ENCODE peak calls at places on chromosomes 11 and 22, in five cellular contexts. T, L, Q, F and X are unnamed samples.

GRCh38 chr11:122091850-122092249 is 24.2 kb downstream of the BLID start:
- DNase-seq in T (no peak), L (no peak), Q (no peak), F (no peak), X (no peak)

GRCh38 chr22:19522190-19522880 is 1.9 kb downstream of the CLDN5 start:
- DNase-seq in T (no peak), L (no peak), Q (peak), F (peak), X (no peak)

GRCh38 chr11:78562398-78562797 is 12.3 kb downstream of the NARS2 start:
- DNase-seq in T (no peak), L (no peak), Q (no peak), F (no peak), X (no peak)

GRCh38 chr22:18115844-18116480 is 5.4 kb downstream of the TUBA8 start:
- DNase-seq in T (no peak), L (no peak), Q (no peak), F (no peak), X (no peak)

GRCh38 chr11:77093987-77094840 is 8.4 kb upstream of the OMP start:
- DNase-seq in T (no peak), L (no peak), Q (no peak), F (no peak), X (no peak)

GRCh38 chr11:116796548-116796947 is 4.9 kb upstream of the APOA5 start:
- DNase-seq in T (no peak), L (no peak), Q (no peak), F (no peak), X (no peak)

GRCh38 chr22:23066200-23067022 is 3.9 kb upstream of the GNAZ start:
- DNase-seq in T (no peak), L (no peak), Q (no peak), F (peak), X (peak)

GRCh38 chr11:1780700-1781592 is 17.2 kb upstream of the CTSD start:
- DNase-seq in T (no peak), L (no peak), Q (no peak), F (peak), X (no peak)

GRCh38 chr22:19872779-19873137 is 18.1 kb upstream of the GNB1L start:
- DNase-seq in T (no peak), L (no peak), Q (no peak), F (peak), X (no peak)

GRCh38 chr11:65129649-65130441 is 4.5 kb downstream of the SYVN1 start:
- DNase-seq in T (no peak), L (no peak), Q (no peak), F (no peak), X (no peak)

GRCh38 chr11:120778692-120779490 is 245.0 kb upstream of the TBCEL start:
- DNase-seq in T (no peak), L (no peak), Q (no peak), F (no peak), X (no peak)

GRCh38 chr11:128929991-128930390 is 12.7 kb downstream of the TP53AIP1 start:
- DNase-seq in T (no peak), L (no peak), Q (no peak), F (no peak), X (no peak)

GRCh38 chr22:47289316-47289985 is 527.0 kb downstream of the TBC1D22A start:
- DNase-seq in T (no peak), L (no peak), Q (no peak), F (peak), X (no peak)

GRCh38 chr11:10805741-10806140 is 3.0 kb downstream of the EIF4G2 start:
- DNase-seq in T (no peak), L (no peak), Q (no peak), F (no peak), X (no peak)

GRCh38 chr11:112752563-112752962 is 208.7 kb upstream of the NCAM1 start:
- DNase-seq in T (no peak), L (no peak), Q (no peak), F (no peak), X (no peak)

GRCh38 chr11:119445356-119445755 is 22.4 kb upstream of the THY1 start:
- DNase-seq in T (no peak), L (no peak), Q (no peak), F (peak), X (no peak)

GRCh38 chr11:134742228-134742612 is 330.2 kb upstream of the B3GAT1 start:
- DNase-seq in T (no peak), L (no peak), Q (no peak), F (no peak), X (no peak)

GRCh38 chr22:19178065-19178658 is 374 bp downstream of the SLC25A1 start:
- DNase-seq in T (no peak), L (no peak), Q (no peak), F (no peak), X (peak)

GRCh38 chr11:16844268-16844667 is 105.8 kb downstream of the C11orf58 start:
- DNase-seq in T (no peak), L (no peak), Q (no peak), F (no peak), X (no peak)

GRCh38 chr11:133821776-133822175 is 23.5 kb downstream of the SPATA19 start:
- DNase-seq in T (no peak), L (no peak), Q (no peak), F (no peak), X (peak)

GRCh38 chr11:58292017-58292416 is 24.0 kb upstream of the OR10W1 start:
- DNase-seq in T (no peak), L (no peak), Q (no peak), F (no peak), X (no peak)

GRCh38 chr11:116830184-116830912 is 641 bp downstream of the APOC3 start:
- DNase-seq in T (no peak), L (no peak), Q (no peak), F (peak), X (no peak)

GRCh38 chr22:24055283-24055682 is 44.2 kb downstream of the CABIN1 start:
- DNase-seq in T (no peak), L (no peak), Q (no peak), F (no peak), X (no peak)

GRCh38 chr11:72739240-72740059 is 12.8 kb downstream of the ARAP1 start:
- DNase-seq in T (no peak), L (no peak), Q (no peak), F (no peak), X (no peak)

GRCh38 chr11:118625976-118626375 is 18.6 kb downstream of the PHLDB1 start:
- DNase-seq in T (no peak), L (no peak), Q (no peak), F (no peak), X (no peak)

GRCh38 chr11:12189543-12190235 is 79.3 kb downstream of the MICAL2 start:
- DNase-seq in T (no peak), L (no peak), Q (no peak), F (no peak), X (no peak)

GRCh38 chr11:12224537-12224893 is 114.1 kb downstream of the MICAL2 start:
- DNase-seq in T (peak), L (peak), Q (no peak), F (no peak), X (no peak)

GRCh38 chr11:107769189-107769588 is 57.3 kb upstream of the SLN start:
- DNase-seq in T (no peak), L (no peak), Q (no peak), F (no peak), X (no peak)

GRCh38 chr11:114293201-114293711 is 2.9 kb upstream of the NNMT start:
- DNase-seq in T (no peak), L (no peak), Q (no peak), F (no peak), X (no peak)